ENCODE peak calls at places on chromosomes 7 and 10, in ten cellular contexts. W is adrenal gland, U is stomach, C is fibroblast of villous mesenchyme, N is esophagus muscularis mucosa, Z is astrocyte, E is fibroblast of lung, Y is upper lobe of right lung, A is HL-60, P is tibial nerve. Q is an unnamed sample.

GRCh38 chr7:47884675-47885074 is 63.6 kb downstream of the PKD1L1 start:
- DNase-seq in W (no peak), U (no peak), C (no peak), N (peak; percentile 79), Z (no peak), E (no peak), Y (no peak), A (no peak), P (no peak), Q (no peak)

GRCh38 chr7:30458311-30458710 is 20.3 kb downstream of the NOD1 start:
- DNase-seq in W (no peak), U (no peak), C (no peak), N (no peak), Z (no peak), E (no peak), Y (no peak), A (no peak), P (no peak), Q (no peak)

GRCh38 chr7:2689951-2690705 is 2.1 kb downstream of the AMZ1 start:
- DNase-seq in W (no peak), U (no peak), C (peak; percentile 48), N (no peak), Z (peak; percentile 58), E (peak; percentile 44), Y (no peak), A (no peak), P (no peak), Q (no peak)

GRCh38 chr7:101681170-101682007 is 52.3 kb upstream of the MYL10 start:
- DNase-seq in W (peak; percentile 81), U (peak; percentile 33), C (peak; percentile 90), N (no peak), Z (peak; percentile 85), E (peak; percentile 80), Y (no peak), A (no peak), P (no peak), Q (peak; percentile 51)

GRCh38 chr7:108592633-108593277 is 23.1 kb downstream of the DNAJB9 start:
- DNase-seq in W (no peak), U (no peak), C (peak; percentile 46), N (no peak), Z (no peak), E (peak; percentile 51), Y (no peak), A (no peak), P (no peak), Q (no peak)

GRCh38 chr10:122116331-122116730 is 127.4 kb downstream of the TACC2 start:
- DNase-seq in W (peak; percentile 68), U (no peak), C (peak; percentile 84), N (no peak), Z (peak; percentile 71), E (peak; percentile 85), Y (no peak), A (no peak), P (no peak), Q (no peak)

GRCh38 chr7:154503962-154504550 is 451.9 kb downstream of the DPP6 start:
- DNase-seq in W (no peak), U (no peak), C (peak; percentile 28), N (no peak), Z (peak; percentile 10), E (peak; percentile 37), Y (no peak), A (no peak), P (no peak), Q (no peak)

GRCh38 chr7:130987092-130987491 is 253.1 kb upstream of the KLF14 start:
- DNase-seq in W (no peak), U (no peak), C (no peak), N (no peak), Z (no peak), E (no peak), Y (no peak), A (no peak), P (no peak), Q (no peak)

GRCh38 chr10:3395487-3395886 is 222.9 kb upstream of the PITRM1 start:
- DNase-seq in W (no peak), U (no peak), C (no peak), N (peak; percentile 82), Z (no peak), E (no peak), Y (no peak), A (no peak), P (no peak), Q (no peak)

DNA sequence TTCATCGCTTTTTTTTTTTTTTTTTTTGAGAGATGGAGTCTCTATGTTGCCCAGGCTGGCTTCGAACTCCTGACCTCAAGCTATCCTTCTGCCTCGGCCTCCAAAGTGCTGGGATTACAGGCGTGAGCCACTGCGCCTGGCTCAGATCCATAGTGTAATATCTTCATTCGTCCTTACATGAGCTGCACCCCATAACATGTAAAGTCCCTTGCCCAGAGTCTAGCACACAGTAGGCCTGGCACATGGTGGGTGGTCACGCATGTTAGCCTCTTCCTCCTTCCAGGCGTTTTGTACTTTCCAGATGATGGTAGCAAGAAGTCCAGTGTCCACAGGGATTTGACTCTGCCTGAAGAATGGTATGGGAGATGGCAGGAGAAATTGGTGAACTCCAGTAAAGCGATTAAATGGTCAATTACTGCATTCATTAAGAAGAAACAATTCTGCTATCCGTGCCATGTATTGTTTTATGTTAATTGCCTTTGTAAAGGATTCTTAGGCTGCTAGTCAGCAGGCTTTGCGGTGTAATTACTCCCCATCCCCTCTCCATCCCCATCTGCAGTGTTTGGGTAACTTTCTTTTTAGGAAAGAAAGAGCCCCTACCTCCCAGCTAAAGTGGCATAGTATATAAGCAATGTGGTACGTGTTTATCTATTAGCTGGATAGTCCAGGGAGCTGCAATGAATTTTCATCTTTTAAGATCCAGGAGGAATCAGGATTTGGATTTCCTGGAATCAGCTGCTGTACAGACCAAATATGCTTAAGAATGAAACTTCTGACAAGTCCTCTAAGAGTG is 1.2 kb downstream of the TPST1 start:
- DNase-seq in W (no peak), U (no peak), C (peak; percentile 43), N (no peak), Z (peak; percentile 18), E (peak; percentile 33), Y (peak; percentile 34), A (no peak), P (no peak), Q (no peak)
- H3K4me3 ChIP-seq in W (peak overlapping the region; percentile 92), U (peak overlapping the region; percentile 98), C (peak overlapping the region; percentile 100), N (peak overlapping the region; percentile 74), Z (peak overlapping the region; percentile 87), E (peak overlapping the region; percentile 80), Y (peak overlapping the region; percentile 92), A (peak overlapping the region; percentile 70), P (peak overlapping the region; percentile 57), Q (peak overlapping the region; percentile 96)

DNA sequence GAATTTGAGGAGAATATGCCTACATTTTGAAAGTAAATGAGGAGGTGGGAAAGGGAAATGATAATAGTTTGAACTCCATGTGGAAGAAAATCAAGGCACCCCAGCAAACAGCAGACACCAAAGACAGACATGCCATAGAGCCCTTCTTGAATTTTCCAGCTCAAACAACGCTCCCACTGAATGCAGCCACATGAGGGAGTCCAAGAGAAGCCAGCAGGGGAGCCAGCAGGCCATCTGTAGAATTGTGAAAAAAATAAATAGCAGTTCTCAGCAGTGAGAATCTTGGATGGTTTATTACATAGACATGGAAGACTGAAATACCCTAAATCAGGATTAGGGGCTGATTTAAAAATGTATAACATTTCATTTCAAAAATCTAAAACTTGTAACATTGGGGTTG is 1567.3 kb upstream of the LRRTM3 start:
- DNase-seq in W (peak; percentile 16), U (no peak), C (peak; percentile 30), N (no peak), Z (no peak), E (peak; percentile 34), Y (no peak), A (no peak), P (no peak), Q (no peak)
- TF ChIP-seq CTCF in W (peak; percentile 28), U (no peak), C (peak; percentile 68), N (peak; percentile 17), Z (peak; percentile 48), E (no peak), Y (peak; percentile 31), A (no peak), P (no peak), Q (no peak)

GRCh38 chr10:73969224-73969811 is 28.6 kb upstream of the VCL start:
- DNase-seq in W (no peak), U (no peak), C (peak; percentile 63), N (no peak), Z (no peak), E (no peak), Y (no peak), A (peak; percentile 67), P (no peak), Q (no peak)

GRCh38 chr10:73965890-73966768 is 31.8 kb upstream of the VCL start:
- DNase-seq in W (peak; percentile 34), U (peak; percentile 57), C (peak; percentile 100), N (no peak), Z (peak; percentile 99), E (peak; percentile 100), Y (peak; percentile 70), A (peak; percentile 12), P (peak; percentile 43), Q (peak; percentile 80)

GRCh38 chr10:73967022-73967429 is 30.9 kb upstream of the VCL start:
- DNase-seq in W (no peak), U (no peak), C (no peak), N (no peak), Z (no peak), E (no peak), Y (no peak), A (no peak), P (no peak), Q (no peak)

GRCh38 chr10:73967544-73967943 is 30.4 kb upstream of the VCL start:
- DNase-seq in W (no peak), U (no peak), C (no peak), N (no peak), Z (no peak), E (no peak), Y (no peak), A (no peak), P (no peak), Q (no peak)

GRCh38 chr10:73968101-73968515 is 29.8 kb upstream of the VCL start:
- DNase-seq in W (no peak), U (no peak), C (peak; percentile 58), N (no peak), Z (peak; percentile 25), E (peak; percentile 50), Y (no peak), A (peak; percentile 15), P (no peak), Q (no peak)
- H3K4me3 ChIP-seq in W (no peak overlapping the region), U (no peak overlapping the region), C (no peak overlapping the region), N (no peak overlapping the region), Z (no peak overlapping the region), E (no peak overlapping the region), Y (no peak overlapping the region), A (no peak overlapping the region), P (no peak overlapping the region), Q (no peak overlapping the region)

DNA sequence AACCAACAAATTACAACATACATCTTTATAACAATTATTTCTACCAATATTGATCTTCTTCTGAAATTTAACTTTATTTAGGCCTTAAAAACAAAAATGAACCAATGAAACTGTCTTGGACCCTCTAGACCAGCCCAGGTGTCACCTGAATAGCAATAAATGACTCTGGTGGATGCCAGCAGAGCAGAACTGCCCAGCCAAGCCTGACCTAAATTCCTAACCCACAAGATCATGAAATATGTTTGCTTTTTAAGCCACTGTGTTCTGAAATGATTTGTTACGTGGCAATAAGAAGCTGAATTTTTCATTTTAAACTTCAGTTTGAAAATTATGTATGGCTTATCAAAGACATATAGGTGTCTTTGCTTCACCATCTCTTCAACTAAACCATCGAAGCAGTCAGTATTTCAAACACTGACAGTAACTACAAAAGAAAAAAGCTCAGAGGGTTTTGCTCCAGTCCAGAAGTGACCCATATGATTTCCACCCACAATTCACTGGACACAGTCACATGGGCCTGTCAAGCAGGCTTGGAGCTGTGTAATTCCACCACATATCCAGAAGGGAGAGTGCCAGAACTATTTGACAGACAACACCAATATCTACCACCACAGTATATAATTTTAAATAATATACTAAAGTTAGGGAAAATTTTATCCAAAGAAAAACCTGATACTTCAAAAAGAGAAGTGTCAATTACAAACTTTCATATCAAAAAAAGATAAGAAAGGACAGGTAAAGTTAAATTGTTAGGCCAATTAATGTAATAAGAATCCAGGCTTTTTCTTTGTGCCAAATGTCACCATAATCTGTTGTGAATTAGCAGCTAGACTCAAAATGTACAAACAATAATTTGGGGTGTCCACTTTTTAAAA is 94.5 kb downstream of the KMT2C start:
- DNase-seq in W (peak; percentile 31), U (peak; percentile 43), C (peak; percentile 68), N (no peak), Z (peak; percentile 52), E (peak; percentile 78), Y (no peak), A (peak; percentile 31), P (no peak), Q (no peak)
- TF ChIP-seq CTCF in W (peak; percentile 44), U (no peak), C (peak; percentile 63), N (peak; percentile 52), Z (peak; percentile 48), E (peak; percentile 39), Y (peak; percentile 66), A (no peak), P (peak; percentile 26), Q (peak; percentile 36)